ENCODE peak calls at places on chromosome 19, in four cellular contexts. V is dorsolateral prefrontal cortex, Z is nephron progenitor cell, D is ELF-1. U is an unnamed sample.

GRCh38 chr19:44552324-44552723 is 22.8 kb upstream of the CEACAM20 start:
- DNase-seq in V (no peak), Z (peak; percentile 64), D (peak; percentile 94), U (no peak)

GRCh38 chr19:32450217-32450616 is 44.6 kb downstream of the DPY19L3 start:
- DNase-seq in V (no peak), Z (no peak), D (no peak), U (no peak)

GRCh38 chr19:6334490-6335285 is 1.3 kb upstream of the ACER1 start:
- DNase-seq in V (no peak), Z (no peak), D (no peak), U (no peak)

GRCh38 chr19:10871711-10872550 is 578 bp downstream of the CARM1 start:
- DNase-seq in V (no peak), Z (peak; percentile 64), D (no peak), U (peak; percentile 20)

GRCh38 chr19:53912653-53913052 is 3.6 kb downstream of the CACNG7 start:
- DNase-seq in V (no peak), Z (peak; percentile 34), D (peak; percentile 81), U (no peak)

GRCh38 chr19:23054456-23054855 is 51.5 kb upstream of the ZNF728 start:
- DNase-seq in V (no peak), Z (no peak), D (no peak), U (no peak)

GRCh38 chr19:50512112-50512998 is 1.4 kb downstream of the ASPDH start:
- DNase-seq in V (no peak), Z (no peak), D (no peak), U (no peak)

GRCh38 chr19:50557009-50557613 is 11.1 kb downstream of the LRRC4B start:
- DNase-seq in V (no peak), Z (no peak), D (no peak), U (no peak)

GRCh38 chr19:46031781-46032596 is 8.8 kb downstream of the IGFL4 start:
- DNase-seq in V (no peak), Z (no peak), D (no peak), U (no peak)

GRCh38 chr19:18117692-18118378 is 20.3 kb downstream of the MAST3 start:
- DNase-seq in V (peak; percentile 76), Z (peak; percentile 98), D (peak; percentile 84), U (peak; percentile 95)

GRCh38 chr19:7120499-7120898 is 51.0 kb downstream of the ZNF557 start:
- DNase-seq in V (no peak), Z (no peak), D (no peak), U (no peak)

GRCh38 chr19:38657633-38658222 is 10.3 kb downstream of the ACTN4 start:
- DNase-seq in V (no peak), Z (no peak), D (peak; percentile 87), U (no peak)

GRCh38 chr19:4414800-4415251 is 12.4 kb downstream of the CHAF1A start:
- DNase-seq in V (no peak), Z (no peak), D (peak; percentile 64), U (no peak)

GRCh38 chr19:38596057-38596981 is 21.4 kb downstream of the MAP4K1 start:
- DNase-seq in V (peak; percentile 21), Z (peak; percentile 95), D (peak; percentile 99), U (no peak)

GRCh38 chr19:42596391-42597071 is 1.8 kb upstream of the CEACAM8 start:
- DNase-seq in V (peak; percentile 17), Z (peak; percentile 71), D (peak; percentile 62), U (peak; percentile 38)

GRCh38 chr19:27890206-27890605 is 1322.7 kb downstream of the UQCRFS1 start:
- DNase-seq in V (no peak), Z (no peak), D (no peak), U (no peak)

GRCh38 chr19:39154626-39155100 is 29.1 kb downstream of the PAK4 start:
- DNase-seq in V (no peak), Z (no peak), D (peak; percentile 86), U (no peak)

GRCh38 chr19:3983936-3984583 is 1.2 kb downstream of the EEF2 start:
- DNase-seq in V (no peak), Z (peak; percentile 10), D (peak; percentile 25), U (no peak)

GRCh38 chr19:15727724-15728123 is at the start of gene OR10H2:
- DNase-seq in V (no peak), Z (no peak), D (no peak), U (no peak)

GRCh38 chr19:41997851-41998229 is 3.8 kb upstream of the ATP1A3 start:
- DNase-seq in V (peak; percentile 44), Z (no peak), D (peak; percentile 11), U (no peak)

GRCh38 chr19:31271569-31271911 is 77.7 kb downstream of the TSHZ3 start:
- DNase-seq in V (no peak), Z (no peak), D (no peak), U (no peak)

GRCh38 chr19:49347835-49348234 is 12.6 kb downstream of the CD37 start:
- DNase-seq in V (peak; percentile 71), Z (no peak), D (peak; percentile 76), U (no peak)

GRCh38 chr19:39325778-39326680 is 5.4 kb upstream of the LRFN1 start:
- DNase-seq in V (no peak), Z (no peak), D (no peak), U (no peak)

GRCh38 chr19:28710278-28710677 is 502.7 kb downstream of the UQCRFS1 start:
- DNase-seq in V (no peak), Z (peak; percentile 21), D (no peak), U (no peak)

GRCh38 chr19:49328741-49329140 is 3.8 kb upstream of the SLC6A16 start:
- DNase-seq in V (no peak), Z (no peak), D (no peak), U (no peak)

GRCh38 chr19:7521551-7522071 is 813 bp upstream of the MCOLN1 start:
- DNase-seq in V (no peak), Z (no peak), D (peak; percentile 57), U (no peak)

GRCh38 chr19:18848860-18849661 is 17.3 kb downstream of the UPF1 start:
- DNase-seq in V (peak; percentile 72), Z (no peak), D (no peak), U (no peak)

GRCh38 chr19:17803264-17803896 is 8.4 kb downstream of the B3GNT3 start:
- DNase-seq in V (peak; percentile 12), Z (no peak), D (no peak), U (no peak)

GRCh38 chr19:23283925-23284324 is 33.7 kb upstream of the ZNF724 start:
- DNase-seq in V (peak; percentile 24), Z (peak; percentile 40), D (peak; percentile 72), U (peak; percentile 63)

GRCh38 chr19:38047641-38048040 is 140.6 kb downstream of the SIPA1L3 start:
- DNase-seq in V (no peak), Z (no peak), D (peak; percentile 32), U (no peak)

GRCh38 chr19:22882797-22883196 is 50.7 kb downstream of the ZNF723 start:
- DNase-seq in V (no peak), Z (no peak), D (peak; percentile 2), U (no peak)

GRCh38 chr19:8036438-8037099 is 16.0 kb upstream of the CCL25 start:
- DNase-seq in V (no peak), Z (no peak), D (no peak), U (no peak)

GRCh38 chr19:2578391-2578826 is 102.5 kb downstream of the GADD45B start:
- DNase-seq in V (no peak), Z (no peak), D (peak; percentile 62), U (no peak)

GRCh38 chr19:10299545-10300458 is 9.8 kb downstream of the ZGLP1 start:
- DNase-seq in V (peak; percentile 67), Z (no peak), D (no peak), U (no peak)

GRCh38 chr19:30395283-30395682 is 23.1 kb downstream of the ZNF536 start:
- DNase-seq in V (no peak), Z (no peak), D (no peak), U (no peak)

GRCh38 chr19:37991841-37992248 is 84.8 kb downstream of the SIPA1L3 start:
- DNase-seq in V (no peak), Z (no peak), D (peak; percentile 82), U (no peak)

GRCh38 chr19:53086949-53087348 is 16.3 kb downstream of the ZNF160 start:
- DNase-seq in V (peak; percentile 64), Z (no peak), D (no peak), U (no peak)

GRCh38 chr19:5125797-5126497 is 157.0 kb downstream of the KDM4B start:
- DNase-seq in V (no peak), Z (no peak), D (peak; percentile 53), U (no peak)